ENCODE peak calls at places on chromosomes 13 and 19, in nine cellular contexts. Q is IMR-90; Y is CD4-positive, alpha-beta T cell; M is body of pancreas; C is pancreas; N is CD4-positive, alpha-beta memory T cell; D is CD8-positive, alpha-beta memory T cell; F is psoas muscle; Z is left ventricle myocardium inferior. O is an unnamed sample. For H3K9me3, the result is how much of the 10 kb centered on the place peaks cover.

GRCh38 chr19:13873776-13874515 is 3.0 kb upstream of the NANOS3 start:
- DNase-seq in Q (no peak), Y (no peak), M (no peak), C (no peak), N (no peak), D (no peak), F (no peak), Z (no peak), O (no peak)

GRCh38 chr19:28636706-28637105 is 576.2 kb downstream of the UQCRFS1 start:
- DNase-seq in Q (no peak), Y (no peak), M (no peak), C (no peak), N (no peak), D (no peak), F (no peak), Z (no peak), O (no peak)

GRCh38 chr19:7226749-7227148 is 67.5 kb downstream of the INSR start:
- DNase-seq in Q (no peak), Y (no peak), M (no peak), C (no peak), N (no peak), D (no peak), F (no peak), Z (no peak), O (no peak)

GRCh38 chr13:34926513-34926912 is 15.6 kb upstream of the NBEA start:
- DNase-seq in Q (peak), Y (no peak), M (no peak), C (no peak), N (no peak), D (no peak), F (no peak), Z (no peak), O (no peak)

GRCh38 chr13:40503026-40503425 is 163.4 kb downstream of the FOXO1 start:
- DNase-seq in Q (no peak), Y (no peak), M (no peak), C (no peak), N (no peak), D (no peak), F (no peak), Z (no peak), O (no peak)

GRCh38 chr13:37652596-37652995 is 54.0 kb upstream of the POSTN start:
- DNase-seq in Q (peak), Y (no peak), M (no peak), C (no peak), N (no peak), D (no peak), F (no peak), Z (no peak), O (no peak)

GRCh38 chr13:38590796-38591507 is 95.9 kb upstream of the FREM2 start:
- DNase-seq in Q (no peak), Y (no peak), M (no peak), C (no peak), N (no peak), D (no peak), F (no peak), Z (no peak), O (no peak)

GRCh38 chr13:74101436-74101835 is 32.8 kb downstream of the KLF12 start:
- DNase-seq in Q (no peak), Y (no peak), M (no peak), C (no peak), N (no peak), D (no peak), F (no peak), Z (no peak), O (no peak)

GRCh38 chr13:37037231-37037630 is 22.3 kb downstream of the SUPT20H start:
- DNase-seq in Q (no peak), Y (no peak), M (no peak), C (no peak), N (no peak), D (no peak), F (no peak), Z (no peak), O (no peak)

GRCh38 chr19:49682274-49682673 is 5.2 kb downstream of the PRMT1 start:
- DNase-seq in Q (no peak), Y (no peak), M (no peak), C (no peak), N (no peak), D (no peak), F (no peak), Z (no peak), O (no peak)

GRCh38 chr13:21695536-21695935 is 24.7 kb downstream of the FGF9 start:
- DNase-seq in Q (no peak), Y (no peak), M (no peak), C (no peak), N (no peak), D (no peak), F (no peak), Z (no peak), O (no peak)

GRCh38 chr13:97043302-97043701 is 49.0 kb upstream of the OXGR1 start:
- DNase-seq in Q (no peak), Y (no peak), M (no peak), C (no peak), N (no peak), D (no peak), F (no peak), Z (no peak), O (no peak)

GRCh38 chr13:110140099-110140498 is 166.9 kb downstream of the COL4A1 start:
- DNase-seq in Q (no peak), Y (no peak), M (no peak), C (no peak), N (no peak), D (no peak), F (no peak), Z (no peak), O (no peak)

GRCh38 chr19:7552781-7553180 is 17.3 kb downstream of the PNPLA6 start:
- DNase-seq in Q (no peak), Y (no peak), M (no peak), C (no peak), N (no peak), D (no peak), F (no peak), Z (no peak), O (no peak)

GRCh38 chr13:20714563-20715339 is 11.3 kb downstream of the IL17D start:
- DNase-seq in Q (peak), Y (no peak), M (no peak), C (no peak), N (no peak), D (no peak), F (peak), Z (peak), O (no peak)

GRCh38 chr19:10670876-10671804 is 17.0 kb downstream of the ILF3 start:
- DNase-seq in Q (no peak), Y (no peak), M (no peak), C (no peak), N (no peak), D (no peak), F (no peak), Z (no peak), O (no peak)

GRCh38 chr19:37304190-37304883 is 66.6 kb upstream of the ZNF527 start:
- DNase-seq in Q (no peak), Y (no peak), M (peak), C (peak), N (peak), D (peak), F (peak), Z (peak), O (no peak)
- H3K9me3 ChIP-seq in Q (under half), Y (under half), M (under half), C (under half), N (under half), D (under half), F (under half), Z (under half), O (under half)

DNA sequence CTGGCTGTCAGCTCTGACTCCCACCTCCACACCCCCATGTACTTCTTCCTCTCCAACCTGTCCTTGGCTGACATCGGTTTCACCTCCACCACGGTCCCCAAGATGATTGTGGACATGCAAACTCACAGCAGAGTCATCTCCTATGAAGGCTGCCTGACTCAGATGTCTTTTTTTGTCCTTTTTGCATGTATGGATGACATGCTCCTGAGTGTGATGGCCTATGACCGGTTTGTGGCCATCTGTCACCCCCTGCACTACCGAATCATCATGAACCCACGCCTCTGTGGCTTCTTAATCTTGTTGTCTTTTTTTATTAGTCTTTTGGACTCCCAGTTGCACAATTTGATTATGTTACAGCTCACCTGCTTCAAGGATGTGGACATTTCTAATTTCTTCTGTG is 506 bp downstream of the OR7E24 start:
- DNase-seq in Q (no peak), Y (no peak), M (no peak), C (no peak), N (no peak), D (no peak), F (no peak), Z (no peak), O (no peak)
- H3K9me3 ChIP-seq in Q (under half), Y (under half), M (under half), C (under half), N (under half), D (under half), F (under half), Z (under half), O (under half)

DNA sequence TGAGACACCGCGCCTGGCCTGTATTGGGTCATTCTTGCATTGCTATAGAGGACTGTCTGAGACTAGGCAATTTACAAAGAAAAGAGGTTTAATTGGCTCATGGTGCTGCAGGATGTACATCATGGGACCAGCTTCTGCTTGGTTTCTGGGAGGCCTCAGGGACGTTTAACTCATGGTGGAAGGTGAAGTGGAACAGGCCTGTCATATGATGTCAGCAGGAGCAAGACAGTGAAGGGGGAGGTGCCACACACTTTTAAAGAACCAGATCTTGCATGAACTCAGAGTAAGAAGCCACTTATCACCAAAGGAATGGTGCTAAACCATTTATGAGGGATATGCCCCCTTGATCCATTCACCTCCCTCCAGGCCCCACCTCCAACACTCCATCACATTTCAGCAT is 18.7 kb downstream of the CARD8 start:
- DNase-seq in Q (no peak), Y (no peak), M (no peak), C (no peak), N (no peak), D (no peak), F (no peak), Z (no peak), O (no peak)
- H3K9me3 ChIP-seq in Q (under half), Y (under half), M (under half), C (under half), N (under half), D (under half), F (under half), Z (under half), O (under half)

GRCh38 chr13:93017493-93018112 is 209.0 kb upstream of the GPC6 start:
- DNase-seq in Q (no peak), Y (no peak), M (no peak), C (no peak), N (no peak), D (no peak), F (no peak), Z (no peak), O (no peak)
- H3K9me3 ChIP-seq in Q (under half), Y (under half), M (under half), C (under half), N (under half), D (under half), F (under half), Z (half or more), O (under half)

DNA sequence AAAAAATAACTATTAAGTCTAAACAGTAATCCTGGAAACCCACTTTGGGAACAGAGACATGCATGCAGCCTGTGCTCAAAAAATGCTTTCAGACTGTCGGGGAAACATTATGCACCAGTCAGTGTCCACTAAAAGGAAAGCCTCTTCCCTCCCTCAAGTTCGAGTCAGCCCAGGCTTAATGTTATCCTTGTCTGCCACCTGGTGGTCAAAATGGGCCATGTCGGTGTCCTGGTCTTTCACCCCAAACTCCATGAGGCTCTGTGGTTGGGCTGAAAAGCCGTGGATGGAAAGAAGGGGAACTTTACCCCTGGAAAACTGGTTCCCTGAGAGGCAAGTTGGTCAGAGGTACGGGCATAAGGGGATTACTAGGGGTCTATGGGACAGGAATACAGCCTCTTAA is 88.4 kb upstream of the ZNF492 start:
- DNase-seq in Q (no peak), Y (no peak), M (peak), C (no peak), N (no peak), D (no peak), F (no peak), Z (peak), O (no peak)
- H3K9me3 ChIP-seq in Q (under half), Y (under half), M (under half), C (under half), N (under half), D (under half), F (under half), Z (under half), O (under half)

DNA sequence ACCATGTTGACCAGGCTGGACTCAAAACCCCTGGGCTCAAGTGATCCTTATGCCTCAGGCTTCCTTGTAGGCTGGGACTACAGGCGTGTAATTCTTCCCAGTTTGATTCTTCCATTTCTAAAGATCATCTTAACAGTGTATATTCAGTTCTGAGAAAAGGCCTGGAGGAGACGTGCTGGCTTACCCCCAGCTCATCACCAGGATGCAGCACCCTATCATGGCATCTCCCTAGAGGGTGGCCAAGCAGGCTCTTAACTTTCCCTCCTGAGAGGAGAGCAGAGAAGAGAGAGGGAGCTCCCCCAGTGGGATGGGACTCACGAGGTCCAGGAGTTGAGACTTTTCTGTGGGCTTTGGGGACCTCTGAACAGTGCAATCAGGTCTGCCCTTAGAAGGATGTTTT is 2.1 kb upstream of the TUBA3C start:
- DNase-seq in Q (no peak), Y (no peak), M (no peak), C (no peak), N (no peak), D (no peak), F (no peak), Z (no peak), O (no peak)
- H3K9me3 ChIP-seq in Q (under half), Y (under half), M (under half), C (under half), N (under half), D (under half), F (under half), Z (under half), O (under half)